ENCODE peak calls at places on chromosomes 4 and X, in eight cellular contexts. One of them, this sample, is unnamed. For H3K9me3, the result is how much of the 10 kb centered on the place peaks cover.

GRCh38 chr4:174211611-174212044 is 71.8 kb downstream of the FBXO8 start:
- DNase-seq in transverse colon: no peak
- DNase-seq in H9: no peak
- DNase-seq in HAP-1: no peak
- DNase-seq in aorta: no peak
- DNase-seq in lower lobe of right lung: no peak
- DNase-seq in GM23248: no peak
- DNase-seq in A549: no peak
- DNase-seq in this sample: no peak

GRCh38 chr4:95106408-95106928 is 348.7 kb downstream of the BMPR1B start:
- DNase-seq in aorta: no peak
- DNase-seq in A549: no peak
- DNase-seq in transverse colon: no peak
- DNase-seq in GM23248: peak
- DNase-seq in lower lobe of right lung: no peak
- DNase-seq in HAP-1: no peak
- DNase-seq in H9: no peak
- DNase-seq in this sample: no peak

GRCh38 chr4:73341454-73341853 is 62.6 kb upstream of the ALB start:
- DNase-seq in GM23248: peak
- DNase-seq in transverse colon: peak
- DNase-seq in lower lobe of right lung: no peak
- DNase-seq in HAP-1: peak
- DNase-seq in aorta: no peak
- DNase-seq in H9: peak
- DNase-seq in A549: peak
- DNase-seq in this sample: no peak

GRCh38 chr4:94490437-94490836 is 38.7 kb downstream of the PDLIM5 start:
- DNase-seq in aorta: no peak
- DNase-seq in transverse colon: no peak
- DNase-seq in HAP-1: no peak
- DNase-seq in A549: no peak
- DNase-seq in H9: no peak
- DNase-seq in lower lobe of right lung: no peak
- DNase-seq in GM23248: no peak
- DNase-seq in this sample: no peak

GRCh38 chrX:154013614-154014360 is 5.9 kb downstream of the IRAK1 start:
- DNase-seq in A549: peak
- DNase-seq in HAP-1: peak
- DNase-seq in H9: peak
- DNase-seq in GM23248: peak
- DNase-seq in lower lobe of right lung: peak
- DNase-seq in aorta: no peak
- DNase-seq in transverse colon: no peak
- DNase-seq in this sample: peak

GRCh38 chr4:89316931-89317366 is 9.3 kb upstream of the GPRIN3 start:
- DNase-seq in H9: no peak
- DNase-seq in GM23248: peak
- DNase-seq in HAP-1: no peak
- DNase-seq in lower lobe of right lung: no peak
- DNase-seq in aorta: no peak
- DNase-seq in transverse colon: no peak
- DNase-seq in A549: no peak
- DNase-seq in this sample: no peak

GRCh38 chr4:184503869-184504300 is 29.5 kb upstream of the IRF2 start:
- DNase-seq in GM23248: peak
- DNase-seq in HAP-1: no peak
- DNase-seq in lower lobe of right lung: no peak
- DNase-seq in aorta: no peak
- DNase-seq in transverse colon: no peak
- DNase-seq in H9: no peak
- DNase-seq in A549: no peak
- DNase-seq in this sample: peak

GRCh38 chr4:176792348-176793059 is at the start of gene VEGFC:
- DNase-seq in GM23248: peak
- DNase-seq in aorta: peak
- DNase-seq in HAP-1: peak
- DNase-seq in A549: no peak
- DNase-seq in transverse colon: peak
- DNase-seq in lower lobe of right lung: peak
- DNase-seq in H9: peak
- DNase-seq in this sample: no peak

DNA sequence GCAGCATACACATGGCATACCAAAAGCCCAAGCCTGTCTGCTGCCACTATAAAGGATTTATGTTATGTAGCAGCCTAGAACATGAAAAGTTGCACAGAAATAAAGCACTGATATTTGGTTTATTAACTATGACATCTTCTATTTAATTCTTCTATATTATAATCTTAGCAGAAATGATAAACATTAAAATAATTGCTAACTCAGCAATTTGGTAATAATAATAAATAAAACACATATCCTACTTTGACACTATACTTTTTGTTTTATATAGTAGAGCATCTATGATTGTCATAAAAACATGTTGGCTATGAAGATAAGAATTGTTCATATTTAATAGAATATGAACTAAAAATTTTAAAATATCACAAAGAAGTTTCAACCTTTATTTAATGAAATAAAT is 1733.3 kb upstream of the IGFBP7 start:
- DNase-seq in lower lobe of right lung: no peak
- DNase-seq in GM23248: no peak
- DNase-seq in aorta: no peak
- DNase-seq in transverse colon: no peak
- DNase-seq in HAP-1: no peak
- DNase-seq in A549: no peak
- DNase-seq in H9: no peak
- DNase-seq in this sample: no peak
- H3K9me3 ChIP-seq in lower lobe of right lung: under half
- H3K9me3 ChIP-seq in GM23248: under half
- H3K9me3 ChIP-seq in aorta: under half
- H3K9me3 ChIP-seq in transverse colon: under half
- H3K9me3 ChIP-seq in HAP-1: under half
- H3K9me3 ChIP-seq in A549: under half
- H3K9me3 ChIP-seq in H9: under half
- H3K9me3 ChIP-seq in this sample: under half

GRCh38 chr4:173666-174314 is 49.5 kb downstream of the ZNF718 start:
- DNase-seq in A549: no peak
- DNase-seq in H9: no peak
- DNase-seq in aorta: no peak
- DNase-seq in lower lobe of right lung: no peak
- DNase-seq in GM23248: no peak
- DNase-seq in HAP-1: no peak
- DNase-seq in transverse colon: no peak
- DNase-seq in this sample: no peak
- H3K9me3 ChIP-seq in A549: under half
- H3K9me3 ChIP-seq in H9: under half
- H3K9me3 ChIP-seq in aorta: under half
- H3K9me3 ChIP-seq in lower lobe of right lung: half or more
- H3K9me3 ChIP-seq in GM23248: under half
- H3K9me3 ChIP-seq in HAP-1: under half
- H3K9me3 ChIP-seq in transverse colon: half or more
- H3K9me3 ChIP-seq in this sample: half or more

GRCh38 chr4:24968992-24969391 is 56.1 kb upstream of the CCDC149 start:
- DNase-seq in lower lobe of right lung: no peak
- DNase-seq in transverse colon: no peak
- DNase-seq in A549: no peak
- DNase-seq in aorta: no peak
- DNase-seq in H9: no peak
- DNase-seq in GM23248: no peak
- DNase-seq in HAP-1: no peak
- DNase-seq in this sample: no peak

GRCh38 chr4:24966076-24966475 is 53.2 kb upstream of the CCDC149 start:
- DNase-seq in A549: no peak
- DNase-seq in H9: peak
- DNase-seq in aorta: no peak
- DNase-seq in transverse colon: no peak
- DNase-seq in lower lobe of right lung: no peak
- DNase-seq in GM23248: no peak
- DNase-seq in HAP-1: no peak
- DNase-seq in this sample: no peak

GRCh38 chr4:24967346-24967745 is 54.5 kb upstream of the CCDC149 start:
- DNase-seq in lower lobe of right lung: no peak
- DNase-seq in transverse colon: no peak
- DNase-seq in A549: no peak
- DNase-seq in H9: peak
- DNase-seq in HAP-1: no peak
- DNase-seq in GM23248: no peak
- DNase-seq in aorta: no peak
- DNase-seq in this sample: no peak

GRCh38 chr4:24965627-24966026 is 52.8 kb upstream of the CCDC149 start:
- DNase-seq in aorta: no peak
- DNase-seq in H9: peak
- DNase-seq in transverse colon: no peak
- DNase-seq in GM23248: no peak
- DNase-seq in HAP-1: no peak
- DNase-seq in lower lobe of right lung: no peak
- DNase-seq in A549: no peak
- DNase-seq in this sample: no peak

DNA sequence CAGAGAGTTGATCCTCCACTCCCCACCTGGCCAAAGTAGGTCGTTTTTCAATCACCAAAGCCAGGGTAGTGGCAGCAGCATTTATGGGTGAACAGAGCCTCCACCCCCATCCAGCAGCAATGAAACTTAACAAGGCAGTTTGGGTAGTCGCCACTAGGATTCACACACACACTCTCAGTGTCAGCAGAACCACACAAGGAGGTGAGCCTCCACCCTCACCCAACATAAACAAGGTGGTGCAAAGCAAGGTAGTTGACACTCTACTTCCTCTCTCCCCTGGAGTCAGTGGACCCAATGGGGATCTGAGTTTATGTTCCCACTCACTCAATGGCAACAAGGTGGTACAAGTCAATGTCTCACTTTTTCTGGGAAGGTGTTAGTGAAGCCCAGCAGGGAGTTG is 50.4 kb upstream of the CCDC149 start:
- DNase-seq in aorta: no peak
- DNase-seq in HAP-1: no peak
- DNase-seq in A549: no peak
- DNase-seq in H9: peak
- DNase-seq in transverse colon: no peak
- DNase-seq in GM23248: no peak
- DNase-seq in lower lobe of right lung: no peak
- DNase-seq in this sample: no peak
- H3K9me3 ChIP-seq in aorta: under half
- H3K9me3 ChIP-seq in HAP-1: under half
- H3K9me3 ChIP-seq in A549: under half
- H3K9me3 ChIP-seq in H9: under half
- H3K9me3 ChIP-seq in transverse colon: under half
- H3K9me3 ChIP-seq in GM23248: under half
- H3K9me3 ChIP-seq in lower lobe of right lung: under half
- H3K9me3 ChIP-seq in this sample: under half

GRCh38 chr4:306551-306961 is 1.3 kb upstream of the ZNF732 start:
- DNase-seq in A549: no peak
- DNase-seq in transverse colon: no peak
- DNase-seq in aorta: no peak
- DNase-seq in GM23248: no peak
- DNase-seq in lower lobe of right lung: no peak
- DNase-seq in H9: no peak
- DNase-seq in HAP-1: no peak
- DNase-seq in this sample: no peak
- H3K9me3 ChIP-seq in A549: under half
- H3K9me3 ChIP-seq in transverse colon: under half
- H3K9me3 ChIP-seq in aorta: under half
- H3K9me3 ChIP-seq in GM23248: under half
- H3K9me3 ChIP-seq in lower lobe of right lung: under half
- H3K9me3 ChIP-seq in H9: under half
- H3K9me3 ChIP-seq in HAP-1: under half
- H3K9me3 ChIP-seq in this sample: half or more

GRCh38 chr4:127849505-127850234 is 31.0 kb upstream of the PLK4 start:
- DNase-seq in H9: no peak
- DNase-seq in transverse colon: no peak
- DNase-seq in GM23248: peak
- DNase-seq in lower lobe of right lung: no peak
- DNase-seq in A549: no peak
- DNase-seq in aorta: no peak
- DNase-seq in HAP-1: no peak
- DNase-seq in this sample: no peak
- H3K9me3 ChIP-seq in H9: under half
- H3K9me3 ChIP-seq in transverse colon: under half
- H3K9me3 ChIP-seq in GM23248: under half
- H3K9me3 ChIP-seq in lower lobe of right lung: under half
- H3K9me3 ChIP-seq in A549: under half
- H3K9me3 ChIP-seq in aorta: under half
- H3K9me3 ChIP-seq in HAP-1: under half
- H3K9me3 ChIP-seq in this sample: half or more

GRCh38 chrX:57984620-57985019 is 74.4 kb upstream of the ZXDA start:
- DNase-seq in GM23248: no peak
- DNase-seq in A549: no peak
- DNase-seq in HAP-1: no peak
- DNase-seq in lower lobe of right lung: no peak
- DNase-seq in aorta: no peak
- DNase-seq in H9: no peak
- DNase-seq in transverse colon: no peak
- DNase-seq in this sample: no peak
- H3K9me3 ChIP-seq in GM23248: under half
- H3K9me3 ChIP-seq in A549: under half
- H3K9me3 ChIP-seq in HAP-1: under half
- H3K9me3 ChIP-seq in lower lobe of right lung: under half
- H3K9me3 ChIP-seq in aorta: under half
- H3K9me3 ChIP-seq in H9: under half
- H3K9me3 ChIP-seq in transverse colon: under half
- H3K9me3 ChIP-seq in this sample: under half

GRCh38 chr4:139691-140090 is 15.4 kb downstream of the ZNF718 start:
- DNase-seq in HAP-1: no peak
- DNase-seq in transverse colon: no peak
- DNase-seq in H9: no peak
- DNase-seq in A549: no peak
- DNase-seq in GM23248: no peak
- DNase-seq in aorta: no peak
- DNase-seq in lower lobe of right lung: no peak
- DNase-seq in this sample: no peak
- H3K9me3 ChIP-seq in HAP-1: under half
- H3K9me3 ChIP-seq in transverse colon: half or more
- H3K9me3 ChIP-seq in H9: under half
- H3K9me3 ChIP-seq in A549: half or more
- H3K9me3 ChIP-seq in GM23248: under half
- H3K9me3 ChIP-seq in aorta: under half
- H3K9me3 ChIP-seq in lower lobe of right lung: half or more
- H3K9me3 ChIP-seq in this sample: half or more

DNA sequence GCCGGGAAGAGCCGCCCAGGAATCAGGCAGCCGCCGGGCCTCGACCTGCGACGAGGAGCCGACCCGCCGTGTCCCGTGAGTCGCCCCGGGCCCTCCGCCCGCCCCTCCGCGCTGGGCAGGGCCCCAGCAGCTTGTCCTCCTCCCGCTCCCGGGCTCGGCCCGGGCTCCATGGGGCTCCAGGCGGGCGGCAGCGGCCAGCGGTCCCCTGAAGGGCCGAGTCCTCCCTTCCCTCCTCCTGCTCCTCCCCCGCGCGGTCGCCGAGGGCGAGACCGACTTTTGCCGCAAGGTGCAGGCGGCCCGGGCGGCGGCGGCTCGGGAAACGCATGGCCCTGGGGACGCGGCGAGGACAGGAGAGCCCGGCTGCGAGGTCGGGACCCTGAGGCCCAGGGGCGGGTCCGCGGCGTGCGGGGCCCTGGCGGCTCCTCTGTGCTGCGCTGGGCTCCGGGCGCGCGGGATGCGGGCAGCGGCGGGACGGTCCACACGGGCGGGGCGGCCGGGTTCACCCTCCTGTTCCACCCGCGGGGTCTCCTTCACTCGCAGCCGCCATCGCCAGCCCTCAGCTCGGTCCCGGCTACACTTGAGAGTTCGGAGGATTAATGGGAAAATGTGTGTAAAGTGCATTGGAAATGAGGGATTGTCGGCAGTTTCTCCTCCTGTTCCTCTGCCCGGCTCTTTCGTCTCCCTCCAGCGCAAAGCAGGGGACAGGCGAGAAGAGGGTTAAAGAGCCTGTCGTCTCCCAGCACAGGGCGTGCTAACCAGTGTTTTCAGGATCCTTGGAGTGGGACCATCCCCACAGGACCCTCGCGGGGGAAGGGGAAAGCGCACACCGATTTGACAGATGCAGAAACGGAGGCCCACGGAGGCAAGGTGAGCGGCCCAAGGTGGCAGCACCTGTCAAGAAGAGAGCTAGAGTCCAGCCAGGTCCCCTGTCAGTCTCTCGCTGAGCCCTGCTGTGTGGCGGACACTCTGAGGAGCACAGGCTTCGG is 16.6 kb upstream of the ZNF718 start:
- DNase-seq in lower lobe of right lung: peak
- DNase-seq in GM23248: no peak
- DNase-seq in aorta: no peak
- DNase-seq in H9: no peak
- DNase-seq in A549: no peak
- DNase-seq in transverse colon: no peak
- DNase-seq in HAP-1: no peak
- DNase-seq in this sample: no peak
- H3K9me3 ChIP-seq in lower lobe of right lung: under half
- H3K9me3 ChIP-seq in GM23248: under half
- H3K9me3 ChIP-seq in aorta: under half
- H3K9me3 ChIP-seq in H9: under half
- H3K9me3 ChIP-seq in A549: under half
- H3K9me3 ChIP-seq in transverse colon: under half
- H3K9me3 ChIP-seq in HAP-1: under half
- H3K9me3 ChIP-seq in this sample: half or more

This sample was measured in CD4-positive, alpha-beta T cell.